ENCODE peak calls at places on chromosomes 1 and 21, in six cellular contexts. E, O, M, U, Q and P are unnamed samples.

GRCh38 chr1:58266242-58266641 is 280.3 kb downstream of the OMA1 start:
- DNase-seq in E (no peak), O (no peak), M (no peak), U (no peak), Q (no peak), P (no peak)

GRCh38 chr21:16427587-16428087 is 697.9 kb downstream of the USP25 start:
- DNase-seq in E (no peak), O (no peak), M (no peak), U (no peak), Q (no peak), P (no peak)

GRCh38 chr1:85317580-85317979 is 41.1 kb upstream of the BCL10 start:
- DNase-seq in E (no peak), O (no peak), M (no peak), U (no peak), Q (no peak), P (no peak)

GRCh38 chr1:28176492-28177470 is at the start of gene PTAFR:
- DNase-seq in E (peak), O (no peak), M (no peak), U (no peak), Q (no peak), P (no peak)

GRCh38 chr1:197775282-197776262 is at the start of gene DENND1B:
- DNase-seq in E (peak), O (peak), M (peak), U (no peak), Q (peak), P (peak)

GRCh38 chr1:59285691-59286090 is 11.2 kb upstream of the FGGY start:
- DNase-seq in E (no peak), O (no peak), M (no peak), U (no peak), Q (peak), P (no peak)

GRCh38 chr1:12230549-12231275 is 882 bp downstream of the VPS13D start:
- DNase-seq in E (peak), O (no peak), M (peak), U (no peak), Q (no peak), P (peak)

GRCh38 chr1:21913258-21913657 is 23.9 kb downstream of the HSPG2 start:
- DNase-seq in E (peak), O (no peak), M (no peak), U (no peak), Q (no peak), P (no peak)

GRCh38 chr1:226268421-226269124 is 40.4 kb downstream of the LIN9 start:
- DNase-seq in E (no peak), O (peak), M (no peak), U (no peak), Q (peak), P (no peak)

GRCh38 chr21:46113497-46114176 is 15.7 kb downstream of the COL6A2 start:
- DNase-seq in E (no peak), O (no peak), M (peak), U (no peak), Q (no peak), P (no peak)

GRCh38 chr1:234996245-234996757 is 132.3 kb downstream of the TOMM20 start:
- DNase-seq in E (no peak), O (no peak), M (no peak), U (no peak), Q (no peak), P (no peak)

GRCh38 chr1:227745568-227745967 is 10.3 kb downstream of the SNAP47 start:
- DNase-seq in E (no peak), O (no peak), M (no peak), U (no peak), Q (no peak), P (no peak)

GRCh38 chr1:173477286-173478098 is at the start of gene PRDX6:
- DNase-seq in E (peak), O (peak), M (peak), U (peak), Q (peak), P (no peak)

GRCh38 chr1:9602794-9603167 is 14.1 kb downstream of the TMEM201 start:
- DNase-seq in E (no peak), O (no peak), M (no peak), U (no peak), Q (no peak), P (no peak)

GRCh38 chr1:243748706-243749283 is 101.2 kb downstream of the AKT3 start:
- DNase-seq in E (no peak), O (peak), M (no peak), U (peak), Q (peak), P (no peak)

GRCh38 chr1:119373465-119373864 is 4.9 kb downstream of the HAO2 start:
- DNase-seq in E (no peak), O (no peak), M (no peak), U (no peak), Q (peak), P (no peak)

GRCh38 chr1:64754166-64754565 is 9.3 kb downstream of the RAVER2 start:
- DNase-seq in E (no peak), O (no peak), M (no peak), U (no peak), Q (no peak), P (no peak)

GRCh38 chr1:65020774-65021173 is 54.4 kb upstream of the JAK1 start:
- DNase-seq in E (no peak), O (no peak), M (no peak), U (no peak), Q (peak), P (no peak)

GRCh38 chr1:102566182-102566581 is 542.1 kb downstream of the COL11A1 start:
- DNase-seq in E (no peak), O (no peak), M (no peak), U (no peak), Q (no peak), P (no peak)
- TF ChIP-seq CTCF in E (no peak), O (no peak), M (no peak), U (no peak), Q (no peak), P (no peak)

GRCh38 chr1:869499-870244 is 54.1 kb upstream of the SAMD11 start:
- DNase-seq in E (peak), O (no peak), M (peak), U (no peak), Q (peak), P (peak)
- TF ChIP-seq CTCF in E (peak), O (peak), M (peak), U (peak), Q (peak), P (peak)

DNA sequence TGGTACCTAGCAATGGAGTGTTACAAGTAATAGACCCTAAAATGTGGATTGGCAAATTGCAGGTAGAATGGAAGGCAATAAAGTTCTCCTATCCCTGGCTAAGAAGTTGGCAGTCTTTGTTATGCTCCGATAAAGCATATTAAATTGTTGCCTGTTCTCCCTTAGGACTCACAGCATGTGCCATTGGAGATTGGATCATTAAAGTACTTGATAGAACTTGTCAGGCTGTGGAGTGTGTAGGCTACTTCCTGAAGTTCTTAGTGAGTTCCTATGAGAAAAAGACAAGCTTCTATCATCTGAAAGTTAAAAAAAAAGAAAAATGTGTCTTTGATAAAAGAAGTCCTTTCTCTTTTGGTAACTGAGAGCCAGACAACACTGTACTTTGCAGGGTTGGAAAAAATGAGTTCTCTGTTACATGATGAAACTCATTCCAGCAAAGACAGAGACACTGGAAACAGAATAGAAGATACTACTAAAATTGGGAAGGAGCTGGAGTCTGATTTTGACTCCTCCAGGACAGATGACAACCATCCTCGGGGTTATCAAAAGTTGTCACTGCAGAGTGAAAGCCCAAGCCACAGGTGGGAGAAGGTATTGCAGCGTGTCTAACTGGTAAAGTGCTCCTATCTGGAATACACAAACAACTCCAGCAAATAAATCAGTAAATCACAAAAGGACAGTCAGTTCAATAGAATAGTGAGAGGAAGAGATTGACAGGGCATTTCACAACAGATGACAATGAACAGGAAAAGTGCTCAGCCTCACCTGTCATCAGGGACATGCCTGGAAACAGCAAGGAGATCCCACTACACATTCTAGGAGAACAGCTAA is 87.5 kb upstream of the WDR26 start:
- DNase-seq in E (no peak), O (no peak), M (no peak), U (no peak), Q (no peak), P (no peak)
- TF ChIP-seq CTCF in E (no peak), O (no peak), M (no peak), U (no peak), Q (no peak), P (no peak)

DNA sequence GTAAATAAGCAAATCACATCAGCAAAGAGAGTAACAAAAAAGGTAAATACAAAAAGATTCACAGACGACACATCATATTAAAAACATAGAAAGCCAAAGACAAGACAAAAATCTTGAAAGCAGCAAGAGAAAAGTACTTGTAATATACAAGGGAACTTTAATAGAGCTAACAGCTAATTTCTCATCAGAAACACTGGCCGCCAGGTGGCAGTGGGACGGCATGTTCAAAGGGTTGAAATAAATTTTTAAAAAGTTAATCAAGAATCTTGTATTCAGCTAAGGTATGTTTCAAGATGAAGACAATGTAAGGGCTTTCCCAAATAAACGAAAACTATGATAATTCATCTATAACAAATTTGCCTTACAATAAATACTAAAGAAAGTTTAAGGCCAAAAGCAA is 358.1 kb downstream of the LRRIQ3 start:
- DNase-seq in E (no peak), O (no peak), M (no peak), U (no peak), Q (no peak), P (no peak)
- TF ChIP-seq CTCF in E (no peak), O (peak), M (no peak), U (no peak), Q (peak), P (no peak)